ENCODE peak calls at places on chromosomes 3 and 15, in four cellular contexts. One of them, this sample, is unnamed.

GRCh38 chr15:97504031-97504430 is 456.5 kb upstream of the ARRDC4 start:
- DNase-seq in HepG2: no peak
- DNase-seq in K562: no peak
- DNase-seq in H1: no peak
- DNase-seq in this sample: no peak

GRCh38 chr15:45747426-45747825 is 112.6 kb downstream of the SQOR start:
- DNase-seq in HepG2: no peak
- DNase-seq in K562: no peak
- DNase-seq in H1: no peak
- DNase-seq in this sample: no peak

GRCh38 chr3:24472358-24472757 is 22.3 kb downstream of the THRB start:
- DNase-seq in HepG2: no peak
- DNase-seq in K562: no peak
- DNase-seq in H1: no peak
- DNase-seq in this sample: no peak

GRCh38 chr3:98670020-98670419 is 76.6 kb upstream of the CPOX start:
- DNase-seq in HepG2: no peak
- DNase-seq in K562: no peak
- DNase-seq in H1: no peak
- DNase-seq in this sample: no peak

GRCh38 chr3:13818919-13819318 is 61.0 kb downstream of the WNT7A start:
- DNase-seq in HepG2: no peak
- DNase-seq in K562: peak; percentile 53
- DNase-seq in H1: no peak
- DNase-seq in this sample: no peak

GRCh38 chr15:27955087-27955486 is 144.0 kb downstream of the OCA2 start:
- DNase-seq in HepG2: no peak
- DNase-seq in K562: no peak
- DNase-seq in H1: no peak
- DNase-seq in this sample: no peak

GRCh38 chr3:9669720-9670432 is 20.6 kb downstream of the MTMR14 start:
- DNase-seq in HepG2: no peak
- DNase-seq in K562: no peak
- DNase-seq in H1: no peak
- DNase-seq in this sample: no peak

GRCh38 chr3:101611023-101611422 is 37.0 kb downstream of the PCNP start:
- DNase-seq in HepG2: no peak
- DNase-seq in K562: peak; percentile 20
- DNase-seq in H1: peak; percentile 10
- DNase-seq in this sample: peak; percentile 15

GRCh38 chr3:69389520-69390248 is 3.8 kb upstream of the FRMD4B start:
- DNase-seq in HepG2: no peak
- DNase-seq in K562: no peak
- DNase-seq in H1: no peak
- DNase-seq in this sample: no peak

GRCh38 chr3:171503817-171504216 is 43.6 kb upstream of the TNIK start:
- DNase-seq in HepG2: no peak
- DNase-seq in K562: peak; percentile 33
- DNase-seq in H1: no peak
- DNase-seq in this sample: no peak

GRCh38 chr15:95687056-95687455 is 643.4 kb upstream of the NR2F2 start:
- DNase-seq in HepG2: no peak
- DNase-seq in K562: no peak
- DNase-seq in H1: no peak
- DNase-seq in this sample: no peak

GRCh38 chr3:99795573-99795972 is 22.1 kb upstream of the CMSS1 start:
- DNase-seq in HepG2: no peak
- DNase-seq in K562: no peak
- DNase-seq in H1: no peak
- DNase-seq in this sample: no peak

GRCh38 chr3:14472471-14473351 is 67.4 kb downstream of the GRIP2 start:
- DNase-seq in HepG2: peak; percentile 20
- DNase-seq in K562: no peak
- DNase-seq in H1: no peak
- DNase-seq in this sample: no peak

DNA sequence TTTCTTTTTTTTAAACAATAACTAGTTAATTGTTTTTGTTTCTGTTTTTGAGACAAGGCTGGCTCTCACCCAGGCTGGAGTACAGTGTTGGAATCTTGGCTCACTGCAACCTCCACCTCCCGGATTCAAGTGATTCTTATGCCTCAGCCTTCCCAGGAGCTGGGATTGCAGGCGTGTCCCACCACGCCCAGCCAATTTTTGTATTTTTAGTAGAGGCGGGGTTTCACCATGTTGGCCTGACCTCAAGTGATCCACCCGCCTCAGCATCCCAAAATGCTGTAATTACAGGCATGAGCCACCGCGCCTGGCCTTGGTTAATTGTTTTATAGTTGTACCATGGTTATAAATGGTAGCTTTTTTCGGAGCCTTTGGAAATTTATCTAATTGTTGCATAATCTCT is 72.3 kb downstream of the PIAS1 start:
- DNase-seq in HepG2: no peak
- DNase-seq in K562: no peak
- DNase-seq in H1: no peak
- DNase-seq in this sample: no peak
- TF ChIP-seq CBX5 in HepG2: no peak
- TF ChIP-seq CBX5 in K562: no peak
- TF ChIP-seq CBX5 in H1: no peak
- TF ChIP-seq CBX5 in this sample: no peak

DNA sequence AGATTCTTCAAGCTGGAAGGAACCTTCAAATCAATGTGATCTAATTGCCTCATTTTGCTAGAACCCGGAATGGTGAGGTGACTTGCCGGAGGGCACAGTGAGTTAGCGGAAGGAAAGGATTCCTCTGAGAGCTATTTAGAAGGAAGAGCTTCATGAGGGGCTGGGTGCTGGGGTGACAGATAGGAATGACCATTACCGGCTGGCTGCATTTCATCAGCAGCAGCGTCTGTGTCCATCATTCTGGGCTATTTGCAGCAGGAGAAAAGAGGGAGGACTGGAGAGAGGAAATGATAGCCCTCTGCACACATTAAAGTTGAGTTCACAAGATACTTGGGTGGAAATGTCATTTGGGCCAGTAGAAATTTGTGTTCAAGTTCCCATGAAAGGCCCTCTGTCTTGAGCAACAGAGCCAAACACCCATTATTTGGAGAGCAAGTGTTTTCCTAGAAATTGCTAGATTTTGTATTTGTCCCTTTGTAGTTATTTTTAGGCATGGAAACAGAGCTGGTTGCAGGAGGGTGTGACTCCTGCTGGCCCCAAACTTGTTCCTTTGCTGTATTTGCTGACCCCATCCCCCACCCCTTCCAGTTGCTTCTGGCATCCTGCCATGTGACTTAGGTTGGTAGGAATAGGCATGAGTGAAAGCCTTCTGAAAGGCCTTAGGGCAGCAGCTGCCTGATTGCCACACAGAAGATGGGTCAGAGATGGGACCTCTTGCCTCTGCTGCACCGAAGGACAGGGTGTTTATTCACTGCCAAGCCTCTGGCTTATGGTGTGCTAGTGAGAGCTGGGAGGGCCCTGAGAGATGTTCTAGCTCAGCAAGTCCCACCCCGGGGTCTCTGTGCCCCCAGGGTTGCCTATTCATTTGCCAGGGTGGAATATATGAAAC is 87.5 kb upstream of the PLXNA1 start:
- DNase-seq in HepG2: no peak
- DNase-seq in K562: no peak
- DNase-seq in H1: no peak
- DNase-seq in this sample: no peak
- TF ChIP-seq CBX5 in HepG2: no peak
- TF ChIP-seq CBX5 in K562: no peak
- TF ChIP-seq CBX5 in H1: no peak
- TF ChIP-seq CBX5 in this sample: no peak

GRCh38 chr15:47484119-47484518 is 233.2 kb upstream of the SEMA6D start:
- DNase-seq in HepG2: no peak
- DNase-seq in K562: no peak
- DNase-seq in H1: no peak
- DNase-seq in this sample: no peak
- TF ChIP-seq CBX5 in HepG2: no peak
- TF ChIP-seq CBX5 in K562: no peak
- TF ChIP-seq CBX5 in H1: no peak
- TF ChIP-seq CBX5 in this sample: no peak

DNA sequence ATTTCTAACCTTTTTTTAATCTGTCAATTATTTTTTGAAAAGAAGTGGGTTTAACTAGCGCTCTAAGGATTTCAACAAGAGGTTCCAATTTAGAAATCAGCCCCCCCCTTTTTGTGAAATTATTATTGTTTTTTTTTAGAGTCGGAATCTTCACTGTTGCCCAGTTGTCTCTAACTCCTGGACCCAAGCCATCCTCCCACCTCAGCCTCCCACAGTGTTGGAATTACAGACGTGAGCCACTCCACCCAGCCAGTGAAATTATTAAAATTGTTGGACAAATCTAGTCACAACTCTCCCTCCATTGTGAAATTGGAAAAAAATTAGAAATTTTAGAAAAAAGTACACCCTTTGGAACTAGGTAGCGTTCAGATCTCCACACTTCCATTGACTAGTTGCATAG is 2.5 kb downstream of the AKAP13 start:
- DNase-seq in HepG2: no peak
- DNase-seq in K562: no peak
- DNase-seq in H1: no peak
- DNase-seq in this sample: no peak
- TF ChIP-seq CBX5 in HepG2: no peak
- TF ChIP-seq CBX5 in K562: no peak
- TF ChIP-seq CBX5 in H1: no peak
- TF ChIP-seq CBX5 in this sample: no peak

GRCh38 chr3:128242818-128243601 is 89.7 kb downstream of the EEFSEC start:
- DNase-seq in HepG2: no peak
- DNase-seq in K562: no peak
- DNase-seq in H1: peak; percentile 29
- DNase-seq in this sample: no peak
- TF ChIP-seq CBX5 in HepG2: no peak
- TF ChIP-seq CBX5 in K562: no peak
- TF ChIP-seq CBX5 in H1: no peak
- TF ChIP-seq CBX5 in this sample: no peak